ENCODE peak calls at places on chromosomes 16 and 17, in nine cellular contexts. M, S, N, G, L, A, V, B and J are unnamed samples.

GRCh38 chr17:13541032-13541480 is 60.7 kb downstream of the HS3ST3A1 start:
- DNase-seq in B (no peak), G (no peak), A (no peak), V (peak), L (peak), N (no peak), S (no peak), M (peak), J (no peak)

GRCh38 chr16:25403852-25404251 is 146.2 kb upstream of the ZKSCAN2 start:
- DNase-seq in N (no peak), L (no peak), V (no peak), G (no peak), A (no peak), M (no peak), S (no peak), B (no peak), J (no peak)

GRCh38 chr16:66155933-66156332 is 210.6 kb upstream of the CDH5 start:
- DNase-seq in L (no peak), S (no peak), B (no peak), A (no peak), N (no peak), G (no peak), V (no peak), M (no peak), J (no peak)

GRCh38 chr17:72462814-72463213 is 342.0 kb downstream of the SOX9 start:
- DNase-seq in M (no peak), G (no peak), N (no peak), A (no peak), B (no peak), V (no peak), S (no peak), L (no peak), J (no peak)

GRCh38 chr17:28053044-28053670 is 10.7 kb downstream of the NLK start:
- DNase-seq in N (no peak), V (no peak), G (no peak), S (no peak), B (no peak), M (no peak), L (no peak), A (no peak), J (no peak)

GRCh38 chr17:73435412-73435811 is 123.6 kb upstream of the CDC42EP4 start:
- DNase-seq in N (no peak), A (no peak), L (no peak), S (no peak), G (no peak), B (no peak), M (no peak), V (no peak), J (no peak)

GRCh38 chr16:86347090-86347489 is 163.2 kb upstream of the FOXF1 start:
- DNase-seq in B (no peak), A (no peak), N (no peak), S (no peak), L (no peak), V (no peak), M (no peak), G (no peak), J (no peak)

GRCh38 chr16:12881771-12882170 is 19.6 kb upstream of the SHISA9 start:
- DNase-seq in V (no peak), A (no peak), S (no peak), L (no peak), G (no peak), N (no peak), B (no peak), M (no peak), J (no peak)

GRCh38 chr17:73311428-73311780 is 397 bp downstream of the CDC42EP4 start:
- DNase-seq in G (no peak), N (no peak), L (no peak), A (no peak), B (no peak), M (no peak), S (no peak), V (no peak), J (no peak)

GRCh38 chr17:21282231-21282630 is 2.3 kb upstream of the MAP2K3 start:
- DNase-seq in G (peak), L (peak), N (no peak), M (peak), A (no peak), S (no peak), V (peak), B (no peak), J (no peak)

GRCh38 chr17:51598824-51599223 is 338.5 kb downstream of the UTP18 start:
- DNase-seq in S (no peak), N (no peak), V (no peak), A (no peak), L (no peak), M (no peak), G (no peak), B (no peak), J (no peak)

GRCh38 chr17:10804546-10804945 is 647 bp upstream of the TMEM238L start:
- DNase-seq in G (no peak), L (no peak), B (no peak), V (no peak), S (no peak), M (no peak), N (no peak), A (no peak), J (no peak)

GRCh38 chr17:3513305-3514035 is 37.7 kb downstream of the ASPA start:
- DNase-seq in G (no peak), L (no peak), B (no peak), A (no peak), V (no peak), M (peak), S (no peak), N (peak), J (no peak)

GRCh38 chr17:5552841-5553240 is 31.5 kb downstream of the NLRP1 start:
- DNase-seq in A (no peak), G (no peak), L (no peak), M (no peak), B (no peak), S (no peak), V (no peak), N (no peak), J (no peak)

GRCh38 chr17:78375401-78376079 is 2.9 kb upstream of the PGS1 start:
- DNase-seq in G (no peak), M (peak), L (peak), S (no peak), N (no peak), A (no peak), B (no peak), V (peak), J (no peak)

GRCh38 chr17:59365383-59365981 is 34.0 kb downstream of the YPEL2 start:
- DNase-seq in N (peak), L (no peak), B (peak), S (no peak), M (no peak), G (peak), V (no peak), A (peak), J (no peak)

GRCh38 chr16:11056989-11057645 is 112.8 kb downstream of the CLEC16A start:
- DNase-seq in A (no peak), L (no peak), G (peak), B (no peak), V (no peak), N (no peak), S (peak), M (peak), J (no peak)

GRCh38 chr16:86579268-86580062 is 1.1 kb downstream of the FOXL1 start:
- DNase-seq in N (peak), A (no peak), M (no peak), S (no peak), V (no peak), B (no peak), L (no peak), G (peak), J (peak)

GRCh38 chr17:80279895-80280294 is 19.2 kb downstream of the RNF213 start:
- DNase-seq in V (peak), G (no peak), B (no peak), A (no peak), N (no peak), S (no peak), M (peak), L (peak), J (no peak)

GRCh38 chr17:33196883-33197282 is 96.2 kb downstream of the ASIC2 start:
- DNase-seq in N (no peak), L (no peak), G (no peak), B (no peak), M (no peak), V (no peak), S (no peak), A (no peak), J (no peak)
- TF ChIP-seq CTCF in N (no peak), L (no peak), G (no peak), B (no peak), M (no peak), V (no peak), S (no peak), A (no peak), J (no peak)

DNA sequence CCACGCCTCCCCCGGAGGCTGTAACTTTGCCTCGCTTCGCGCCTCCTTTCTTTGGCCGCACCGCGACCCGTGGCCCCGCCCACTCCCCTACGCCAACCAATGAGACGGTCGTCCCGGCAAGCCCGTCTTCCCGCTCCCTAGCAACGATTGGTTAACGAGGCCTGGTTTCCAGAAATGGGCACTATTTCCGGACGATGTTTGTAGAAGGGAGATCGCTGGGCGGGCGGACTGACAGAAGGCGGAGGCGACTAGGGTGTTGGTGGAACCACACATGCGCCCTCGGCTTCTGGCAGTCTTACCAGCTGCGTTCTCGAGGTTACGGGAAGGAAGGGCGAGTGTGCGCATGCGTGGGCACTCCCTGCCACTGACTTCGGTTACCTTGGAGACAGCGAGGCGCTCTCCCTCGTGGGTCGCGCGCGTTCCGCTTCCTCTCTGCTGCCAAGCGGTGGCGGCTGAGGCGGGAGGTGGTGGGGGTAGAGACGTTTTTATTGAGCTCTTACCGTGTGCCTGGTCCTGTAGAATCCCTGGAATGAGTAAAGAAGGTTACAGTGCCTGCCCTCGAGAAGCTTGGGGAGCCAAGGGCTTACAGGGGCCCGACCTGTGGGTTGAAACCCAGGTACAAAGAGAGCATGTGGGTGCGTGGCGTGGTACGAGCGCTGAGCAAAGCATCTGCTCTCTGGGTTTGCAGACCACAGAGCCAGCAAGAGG is 447 bp upstream of the MAP3K14 start:
- DNase-seq in B (peak), A (peak), N (peak), S (peak), M (peak), L (peak), G (peak), V (peak), J (peak)
- TF ChIP-seq CTCF in B (no peak), A (no peak), N (no peak), S (no peak), M (no peak), L (no peak), G (no peak), V (no peak), J (no peak)

GRCh38 chr17:63682981-63683380 is 16.9 kb downstream of the LIMD2 start:
- DNase-seq in A (no peak), M (no peak), V (no peak), N (no peak), S (no peak), L (no peak), B (no peak), G (no peak), J (no peak)
- TF ChIP-seq CTCF in A (no peak), M (no peak), V (no peak), N (no peak), S (no peak), L (no peak), B (no peak), G (no peak), J (no peak)

GRCh38 chr16:49347476-49347875 is 26.1 kb upstream of the C16orf78 start:
- DNase-seq in A (no peak), S (no peak), G (no peak), L (no peak), V (no peak), M (no peak), B (no peak), N (no peak), J (no peak)

GRCh38 chr16:49346459-49346858 is 27.1 kb upstream of the C16orf78 start:
- DNase-seq in N (no peak), M (no peak), G (no peak), L (no peak), B (no peak), S (no peak), A (no peak), V (no peak), J (no peak)

GRCh38 chr16:49350265-49351103 is 23.1 kb upstream of the C16orf78 start:
- DNase-seq in V (peak), L (peak), S (peak), A (peak), G (no peak), M (peak), N (peak), B (no peak), J (peak)

GRCh38 chr16:49349446-49350168 is 24.0 kb upstream of the C16orf78 start:
- DNase-seq in M (no peak), B (no peak), N (no peak), V (no peak), G (no peak), A (no peak), L (no peak), S (no peak), J (no peak)

GRCh38 chr16:49348408-49349176 is 25.0 kb upstream of the C16orf78 start:
- DNase-seq in M (no peak), S (no peak), G (no peak), B (no peak), N (no peak), V (no peak), L (no peak), A (no peak), J (no peak)
- TF ChIP-seq CTCF in M (no peak), S (no peak), G (no peak), B (no peak), N (peak), V (no peak), L (no peak), A (no peak), J (no peak)